ENCODE peak calls at places on chromosomes 7 and 10, in ten cellular contexts. Y is sigmoid colon, Z is ovary, F is brain microvascular endothelial cell, B is adrenal gland, T is GM23248, I is neural progenitor cell, E is H1, Q is lower lobe of right lung, U is hepatocyte. J is an unnamed sample.

GRCh38 chr7:55588976-55589604 is 16.8 kb upstream of the VOPP1 start:
- DNase-seq in U (no peak), I (no peak), E (no peak), Y (no peak), F (no peak), T (no peak), Q (no peak), B (no peak), Z (no peak), J (no peak)

GRCh38 chr7:4028221-4028620 is 653.9 kb upstream of the FOXK1 start:
- DNase-seq in Y (no peak), Q (no peak), B (no peak), Z (no peak), U (no peak), E (no peak), F (no peak), T (no peak), I (no peak), J (no peak)

GRCh38 chr10:71964669-71965515 is 697 bp downstream of the CHST3 start:
- DNase-seq in F (peak; percentile 53), Y (peak; percentile 92), U (peak; percentile 79), I (peak; percentile 57), Z (peak; percentile 75), B (peak; percentile 88), E (peak; percentile 67), T (peak; percentile 97), Q (peak; percentile 57), J (peak; percentile 77)

GRCh38 chr10:87842220-87842641 is 21.1 kb downstream of the KLLN start:
- DNase-seq in U (peak; percentile 75), I (no peak), Q (no peak), Z (no peak), Y (no peak), T (peak; percentile 23), E (no peak), F (no peak), B (no peak), J (no peak)

GRCh38 chr10:58853668-58854067 is 322.8 kb upstream of the PHYHIPL start:
- DNase-seq in Z (no peak), U (no peak), Y (no peak), E (no peak), I (no peak), F (no peak), Q (no peak), T (no peak), B (no peak), J (no peak)

GRCh38 chr7:125020801-125021200 is 91.2 kb upstream of the POT1 start:
- DNase-seq in B (no peak), T (no peak), Q (no peak), U (no peak), Z (no peak), I (no peak), F (no peak), Y (no peak), E (no peak), J (no peak)

GRCh38 chr10:100341953-100342626 is 4.9 kb upstream of the SCD start:
- DNase-seq in Z (peak; percentile 63), U (peak; percentile 84), E (peak; percentile 58), B (peak; percentile 67), F (peak; percentile 46), Q (no peak), I (peak; percentile 74), Y (no peak), T (peak; percentile 76), J (peak; percentile 64)

GRCh38 chr10:106175760-106176377 is 988.6 kb downstream of the SORCS1 start:
- DNase-seq in Q (no peak), E (no peak), Y (no peak), B (no peak), T (peak; percentile 44), I (no peak), Z (no peak), F (no peak), U (peak; percentile 52), J (no peak)

GRCh38 chr7:38630720-38631673 is at the start of gene AMPH:
- DNase-seq in Z (no peak), E (peak; percentile 86), Y (peak; percentile 81), U (peak; percentile 57), F (peak; percentile 9), I (peak; percentile 92), B (peak; percentile 25), T (peak; percentile 80), Q (peak; percentile 48), J (peak; percentile 78)

GRCh38 chr7:108335264-108335918 is 120.8 kb downstream of the NRCAM start:
- DNase-seq in E (no peak), Q (peak; percentile 45), Y (no peak), T (peak; percentile 16), Z (no peak), I (no peak), F (peak; percentile 27), U (peak; percentile 67), B (peak; percentile 64), J (peak; percentile 17)

GRCh38 chr10:3194871-3195270 is 22.3 kb upstream of the PITRM1 start:
- DNase-seq in Q (no peak), F (no peak), E (no peak), Y (no peak), B (no peak), Z (no peak), I (no peak), T (no peak), U (no peak), J (no peak)

GRCh38 chr7:84663224-84663623 is 468.6 kb upstream of the SEMA3A start:
- DNase-seq in E (no peak), B (no peak), U (no peak), Q (no peak), Y (no peak), I (no peak), Z (no peak), T (peak; percentile 7), F (no peak), J (no peak)

GRCh38 chr10:4059471-4060138 is 274.6 kb upstream of the KLF6 start:
- DNase-seq in Y (no peak), T (no peak), B (no peak), F (no peak), E (no peak), Z (no peak), U (no peak), I (no peak), Q (no peak), J (no peak)

GRCh38 chr7:151248191-151249033 is at the start of gene SMARCD3:
- DNase-seq in F (peak; percentile 58), E (peak; percentile 79), Z (peak; percentile 85), Q (peak; percentile 74), U (peak; percentile 88), B (peak; percentile 72), Y (peak; percentile 80), I (peak; percentile 94), T (peak; percentile 73), J (no peak)

GRCh38 chr7:2478800-2479199 is 2.6 kb upstream of the GRIFIN start:
- DNase-seq in B (no peak), I (no peak), F (no peak), Z (no peak), E (no peak), Q (no peak), U (peak; percentile 8), T (no peak), Y (no peak), J (no peak)
- H3K27ac ChIP-seq in B (no peak overlapping the region), I (no peak overlapping the region), F (no peak overlapping the region), Z (no peak overlapping the region), E (no peak overlapping the region), Q (no peak overlapping the region), U (no peak overlapping the region), T (no peak overlapping the region), Y (no peak overlapping the region), J (no peak overlapping the region)

GRCh38 chr7:136324073-136324704 is 347.0 kb upstream of the MTPN start:
- DNase-seq in B (no peak), Q (no peak), Z (no peak), T (no peak), Y (no peak), E (no peak), U (no peak), F (no peak), I (no peak), J (no peak)

GRCh38 chr7:136325578-136325977 is 348.4 kb upstream of the MTPN start:
- DNase-seq in T (no peak), E (no peak), I (no peak), Z (no peak), B (no peak), F (no peak), Y (no peak), Q (no peak), U (no peak), J (no peak)

GRCh38 chr7:136325021-136325420 is 347.9 kb upstream of the MTPN start:
- DNase-seq in B (no peak), Y (no peak), F (no peak), T (no peak), Z (no peak), U (no peak), Q (no peak), I (no peak), E (no peak), J (no peak)

DNA sequence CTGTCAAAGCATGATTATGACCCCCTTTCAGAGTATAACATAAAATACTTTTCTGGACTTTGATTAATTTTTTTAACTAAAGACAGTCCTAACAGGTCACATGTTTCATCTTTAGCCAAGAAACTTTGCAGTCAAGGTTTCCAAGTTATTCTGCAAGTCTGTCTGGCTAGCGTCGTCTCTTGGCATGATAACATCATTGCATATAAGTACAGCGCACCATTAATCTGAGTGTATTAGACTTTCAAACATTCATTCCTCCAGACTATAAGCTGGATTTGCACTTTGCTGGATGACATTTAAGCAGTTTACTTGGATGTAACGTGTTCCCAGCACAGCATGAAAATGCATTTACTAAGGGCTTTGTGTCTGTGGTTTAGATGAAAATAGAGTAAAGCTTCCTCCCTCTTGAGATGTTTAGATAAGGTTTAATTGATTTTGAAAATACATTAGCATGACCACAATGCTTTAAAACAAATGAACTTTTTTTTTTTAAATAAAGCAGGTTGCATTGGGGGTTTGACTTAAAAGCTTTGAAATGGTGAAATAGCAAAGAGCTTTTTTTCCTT is 349.0 kb upstream of the MTPN start:
- DNase-seq in Q (no peak), Z (no peak), T (no peak), I (no peak), Y (no peak), B (no peak), E (no peak), F (no peak), U (no peak), J (no peak)
- H3K4me3 ChIP-seq in Q (no peak overlapping the region), Z (no peak overlapping the region), T (no peak overlapping the region), I (no peak overlapping the region), Y (no peak overlapping the region), B (no peak overlapping the region), E (no peak overlapping the region), F (no peak overlapping the region), U (no peak overlapping the region), J (no peak overlapping the region)

GRCh38 chr7:97001656-97002554 is 3.4 kb upstream of the DLX6 start:
- DNase-seq in T (no peak), I (peak; percentile 69), Y (no peak), B (no peak), F (no peak), Q (no peak), E (peak; percentile 76), U (no peak), Z (no peak), J (no peak)
- H3K27ac ChIP-seq in T (no peak overlapping the region), I (no peak overlapping the region), Y (no peak overlapping the region), B (no peak overlapping the region), F (no peak overlapping the region), Q (no peak overlapping the region), E (no peak overlapping the region), U (no peak overlapping the region), Z (no peak overlapping the region), J (no peak overlapping the region)

DNA sequence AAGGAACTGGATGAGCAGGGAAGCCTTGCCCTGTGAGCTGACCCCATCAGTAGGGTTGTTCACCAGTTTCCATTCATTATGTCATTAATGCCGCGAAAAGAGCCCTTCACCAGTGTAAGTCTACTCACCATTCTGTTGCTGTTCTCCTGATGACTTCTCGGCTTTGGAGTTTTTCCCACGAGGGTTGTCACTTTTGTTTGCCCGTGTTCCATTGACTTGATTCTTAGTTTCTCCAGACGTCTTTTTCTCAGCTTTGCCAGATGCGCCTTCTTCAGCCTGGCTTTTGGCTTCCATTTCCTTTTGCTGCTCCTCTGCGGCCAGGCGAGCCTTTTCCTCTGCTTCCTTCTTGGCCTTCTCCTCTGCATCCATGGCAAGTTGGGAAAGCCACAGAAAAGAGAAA is 128.8 kb downstream of the PPP1R17 start:
- DNase-seq in Z (no peak), Y (no peak), E (no peak), T (peak; percentile 17), Q (no peak), U (no peak), I (no peak), F (peak; percentile 33), B (no peak), J (no peak)
- H3K4me3 ChIP-seq in Z (no peak overlapping the region), Y (no peak overlapping the region), E (no peak overlapping the region), T (no peak overlapping the region), Q (no peak overlapping the region), U (no peak overlapping the region), I (no peak overlapping the region), F (no peak overlapping the region), B (no peak overlapping the region), J (no peak overlapping the region)